ENCODE peak calls at places on chromosome 1, in six cellular contexts. One of them, this sample, is unnamed.
A peak's percentile ranks its signal among the peaks of the same experiment; 100 is the strongest.

GRCh38 chr1:205447457-205448415 is 8.1 kb downstream of the BLACAT1 start:
- DNase-seq in frontal cortex: peak; percentile 2
- DNase-seq in substantia nigra: no peak
- DNase-seq in stimulated activated CD8-positive, alpha-beta memory T cell treated with anti-CD3 and anti-CD28 coated beads, Interleukin-4, amount 100 ng/mL, for 1 hour: no peak
- DNase-seq in dermis blood vessel endothelial cell: no peak
- DNase-seq in naive thymus-derived CD8-positive, alpha-beta T cell: no peak
- DNase-seq in this sample: no peak

GRCh38 chr1:199452627-199453026 is 574.9 kb upstream of the NR5A2 start:
- DNase-seq in substantia nigra: no peak
- DNase-seq in dermis blood vessel endothelial cell: no peak
- DNase-seq in naive thymus-derived CD8-positive, alpha-beta T cell: no peak
- DNase-seq in frontal cortex: no peak
- DNase-seq in stimulated activated CD8-positive, alpha-beta memory T cell treated with anti-CD3 and anti-CD28 coated beads, Interleukin-4, amount 100 ng/mL, for 1 hour: no peak
- DNase-seq in this sample: no peak

GRCh38 chr1:227893696-227894305 is 53.9 kb downstream of the WNT9A start:
- DNase-seq in substantia nigra: no peak
- DNase-seq in frontal cortex: no peak
- DNase-seq in naive thymus-derived CD8-positive, alpha-beta T cell: peak; percentile 16
- DNase-seq in dermis blood vessel endothelial cell: no peak
- DNase-seq in stimulated activated CD8-positive, alpha-beta memory T cell treated with anti-CD3 and anti-CD28 coated beads, Interleukin-4, amount 100 ng/mL, for 1 hour: no peak
- DNase-seq in this sample: no peak

GRCh38 chr1:116878804-116879477 is 30.8 kb upstream of the PTGFRN start:
- DNase-seq in frontal cortex: no peak
- DNase-seq in dermis blood vessel endothelial cell: peak; percentile 75
- DNase-seq in naive thymus-derived CD8-positive, alpha-beta T cell: no peak
- DNase-seq in substantia nigra: peak; percentile 32
- DNase-seq in stimulated activated CD8-positive, alpha-beta memory T cell treated with anti-CD3 and anti-CD28 coated beads, Interleukin-4, amount 100 ng/mL, for 1 hour: no peak
- DNase-seq in this sample: peak; percentile 31

GRCh38 chr1:151837197-151837596 is 2.4 kb downstream of the C2CD4D start:
- DNase-seq in dermis blood vessel endothelial cell: no peak
- DNase-seq in frontal cortex: no peak
- DNase-seq in stimulated activated CD8-positive, alpha-beta memory T cell treated with anti-CD3 and anti-CD28 coated beads, Interleukin-4, amount 100 ng/mL, for 1 hour: no peak
- DNase-seq in naive thymus-derived CD8-positive, alpha-beta T cell: no peak
- DNase-seq in substantia nigra: no peak
- DNase-seq in this sample: no peak

GRCh38 chr1:109368464-109368863 is 29.3 kb downstream of the SORT1 start:
- DNase-seq in naive thymus-derived CD8-positive, alpha-beta T cell: no peak
- DNase-seq in substantia nigra: no peak
- DNase-seq in stimulated activated CD8-positive, alpha-beta memory T cell treated with anti-CD3 and anti-CD28 coated beads, Interleukin-4, amount 100 ng/mL, for 1 hour: no peak
- DNase-seq in dermis blood vessel endothelial cell: no peak
- DNase-seq in frontal cortex: no peak
- DNase-seq in this sample: no peak

GRCh38 chr1:180505732-180506335 is 3.5 kb upstream of the ACBD6 start:
- DNase-seq in frontal cortex: no peak
- DNase-seq in naive thymus-derived CD8-positive, alpha-beta T cell: no peak
- DNase-seq in substantia nigra: no peak
- DNase-seq in stimulated activated CD8-positive, alpha-beta memory T cell treated with anti-CD3 and anti-CD28 coated beads, Interleukin-4, amount 100 ng/mL, for 1 hour: no peak
- DNase-seq in dermis blood vessel endothelial cell: peak; percentile 48
- DNase-seq in this sample: no peak

GRCh38 chr1:110089561-110090275 is 19.2 kb upstream of the ALX3 start:
- DNase-seq in dermis blood vessel endothelial cell: no peak
- DNase-seq in substantia nigra: no peak
- DNase-seq in naive thymus-derived CD8-positive, alpha-beta T cell: no peak
- DNase-seq in frontal cortex: no peak
- DNase-seq in stimulated activated CD8-positive, alpha-beta memory T cell treated with anti-CD3 and anti-CD28 coated beads, Interleukin-4, amount 100 ng/mL, for 1 hour: no peak
- DNase-seq in this sample: no peak

GRCh38 chr1:3858231-3858981 is 1.1 kb downstream of the DFFB start:
- DNase-seq in stimulated activated CD8-positive, alpha-beta memory T cell treated with anti-CD3 and anti-CD28 coated beads, Interleukin-4, amount 100 ng/mL, for 1 hour: no peak
- DNase-seq in frontal cortex: peak; percentile 60
- DNase-seq in substantia nigra: peak; percentile 64
- DNase-seq in dermis blood vessel endothelial cell: peak; percentile 53
- DNase-seq in naive thymus-derived CD8-positive, alpha-beta T cell: no peak
- DNase-seq in this sample: peak; percentile 64

GRCh38 chr1:89939059-89939570 is 55.8 kb upstream of the ZNF326 start:
- DNase-seq in frontal cortex: no peak
- DNase-seq in stimulated activated CD8-positive, alpha-beta memory T cell treated with anti-CD3 and anti-CD28 coated beads, Interleukin-4, amount 100 ng/mL, for 1 hour: no peak
- DNase-seq in substantia nigra: peak; percentile 63
- DNase-seq in naive thymus-derived CD8-positive, alpha-beta T cell: no peak
- DNase-seq in dermis blood vessel endothelial cell: no peak
- DNase-seq in this sample: peak; percentile 91